ENCODE peak calls at places on chromosomes 2 and 18, in seven cellular contexts. R, M, T, E, U, F and W are unnamed samples.

GRCh38 chr2:207330912-207331311 is 165.2 kb upstream of the KLF7 start:
- DNase-seq in T (peak; percentile 38), F (no peak), E (no peak), U (no peak), M (peak; percentile 89), R (peak; percentile 33), W (peak; percentile 96)

GRCh38 chr2:158788951-158789350 is 6.2 kb upstream of the DAPL1 start:
- DNase-seq in F (no peak), R (no peak), E (no peak), M (no peak), U (no peak), T (no peak), W (no peak)

GRCh38 chr2:170449034-170449433 is 266.1 kb upstream of the SP5 start:
- DNase-seq in R (no peak), U (no peak), T (no peak), E (no peak), F (no peak), M (no peak), W (no peak)

GRCh38 chr2:58594762-58595161 is 353.6 kb upstream of the FANCL start:
- DNase-seq in U (no peak), E (no peak), M (no peak), F (no peak), T (no peak), R (no peak), W (no peak)

GRCh38 chr2:109244750-109245382 is 115.9 kb downstream of the SH3RF3 start:
- DNase-seq in U (no peak), E (no peak), M (no peak), F (no peak), R (no peak), T (no peak), W (no peak)

GRCh38 chr18:9137168-9138066 is 836 bp downstream of the ANKRD12 start:
- DNase-seq in M (peak; percentile 62), U (peak; percentile 81), T (no peak), E (peak; percentile 68), F (peak; percentile 83), R (peak; percentile 71), W (peak; percentile 77)

GRCh38 chr18:46632401-46633089 is 24.5 kb downstream of the LOXHD1 start:
- DNase-seq in E (no peak), T (no peak), F (no peak), R (no peak), M (peak; percentile 36), U (no peak), W (peak; percentile 2)

GRCh38 chr2:119385465-119385864 is 18.7 kb downstream of the DBI start:
- DNase-seq in F (no peak), R (no peak), E (no peak), M (no peak), T (no peak), U (no peak), W (no peak)

GRCh38 chr2:98376301-98376945 is 30.2 kb downstream of the CNGA3 start:
- DNase-seq in T (no peak), F (no peak), U (no peak), E (no peak), M (no peak), R (no peak), W (no peak)

GRCh38 chr2:219325657-219326056 is 6.9 kb downstream of the RESP18 start:
- DNase-seq in T (no peak), E (no peak), R (no peak), U (no peak), M (no peak), F (no peak), W (no peak)

GRCh38 chr2:234679766-234680687 is 183.1 kb upstream of the ARL4C start:
- DNase-seq in E (peak; percentile 32), U (peak; percentile 89), R (peak; percentile 85), M (peak; percentile 91), T (peak; percentile 58), F (no peak), W (peak; percentile 99)

GRCh38 chr2:39871291-39871761 is 92.3 kb upstream of the THUMPD2 start:
- DNase-seq in M (no peak), R (no peak), E (no peak), F (no peak), U (no peak), T (no peak), W (peak; percentile 92)

GRCh38 chr2:1947316-1947715 is 203.0 kb upstream of the PXDN start:
- DNase-seq in E (no peak), U (peak; percentile 62), T (no peak), R (no peak), M (no peak), F (no peak), W (no peak)

GRCh38 chr2:106020821-106021316 is 173.2 kb downstream of the UXS1 start:
- DNase-seq in T (no peak), R (no peak), E (no peak), F (no peak), M (no peak), U (no peak), W (no peak)

GRCh38 chr2:119292226-119292625 is 68.6 kb downstream of the STEAP3 start:
- DNase-seq in R (no peak), M (no peak), T (no peak), E (peak; percentile 38), F (no peak), U (no peak), W (peak; percentile 28)

GRCh38 chr2:70686577-70687460 is 81.2 kb downstream of the ADD2 start:
- DNase-seq in U (peak; percentile 38), F (no peak), E (no peak), M (peak; percentile 86), R (peak; percentile 20), T (no peak), W (peak; percentile 89)

GRCh38 chr2:236085647-236086046 is 82.5 kb downstream of the GBX2 start:
- DNase-seq in E (no peak), T (no peak), R (no peak), F (peak; percentile 41), M (no peak), U (no peak), W (no peak)

GRCh38 chr2:148515976-148516375 is 128.6 kb upstream of the EPC2 start:
- DNase-seq in E (no peak), F (no peak), M (no peak), T (no peak), R (no peak), U (no peak), W (peak; percentile 5)
- H3K4me3 ChIP-seq in E (no peak overlapping the region), F (no peak overlapping the region), M (no peak overlapping the region), T (peak overlapping the region; percentile 30), R (no peak overlapping the region), U (no peak overlapping the region), W (no peak overlapping the region)

GRCh38 chr2:20051518-20052228 is at the start of gene LAPTM4A:
- DNase-seq in F (peak; percentile 98), U (peak; percentile 100), E (peak; percentile 98), R (peak; percentile 98), M (peak; percentile 100), T (peak; percentile 97), W (peak; percentile 100)
- TF ChIP-seq CTCF in F (peak; percentile 43), U (no peak), E (peak; percentile 32), R (peak; percentile 20), M (no peak), T (peak; percentile 31), W (no peak)

DNA sequence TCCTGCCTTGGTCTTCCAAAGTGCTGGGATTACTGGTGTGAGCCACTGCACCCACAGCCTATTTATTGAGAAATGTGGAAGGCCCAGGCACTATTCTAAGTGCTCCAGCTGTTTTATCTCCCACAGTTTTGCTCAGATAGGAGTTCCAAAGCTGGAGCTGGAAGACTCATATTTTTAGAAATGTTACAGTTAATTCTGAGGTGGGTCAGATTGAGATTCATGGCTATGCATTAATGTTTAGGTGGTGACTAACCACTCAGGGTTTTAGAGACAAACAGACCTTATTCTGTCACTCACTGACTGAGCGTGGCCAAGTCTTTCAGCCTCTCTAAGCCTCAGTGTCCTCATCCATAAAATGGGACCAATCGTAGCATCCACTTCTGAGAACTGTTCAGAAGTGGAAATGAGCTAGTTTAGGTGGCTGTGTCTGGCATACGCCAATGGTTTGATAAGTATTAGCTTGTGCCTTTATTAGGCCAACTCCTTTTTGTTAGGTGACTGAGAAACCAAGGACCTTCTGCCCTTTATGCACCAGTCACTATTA is 4.3 kb upstream of the CASP8 start:
- DNase-seq in T (no peak), R (no peak), U (no peak), F (no peak), M (no peak), E (no peak), W (no peak)
- H3K4me3 ChIP-seq in T (no peak overlapping the region), R (no peak overlapping the region), U (no peak overlapping the region), F (no peak overlapping the region), M (no peak overlapping the region), E (no peak overlapping the region), W (no peak overlapping the region)

GRCh38 chr2:111519074-111519473 is 364.9 kb downstream of the ANAPC1 start:
- DNase-seq in U (no peak), F (no peak), T (no peak), E (no peak), R (no peak), M (no peak), W (no peak)

GRCh38 chr2:111523009-111523408 is 361.0 kb downstream of the ANAPC1 start:
- DNase-seq in U (no peak), M (no peak), R (peak; percentile 21), F (no peak), E (peak; percentile 14), T (no peak), W (no peak)

DNA sequence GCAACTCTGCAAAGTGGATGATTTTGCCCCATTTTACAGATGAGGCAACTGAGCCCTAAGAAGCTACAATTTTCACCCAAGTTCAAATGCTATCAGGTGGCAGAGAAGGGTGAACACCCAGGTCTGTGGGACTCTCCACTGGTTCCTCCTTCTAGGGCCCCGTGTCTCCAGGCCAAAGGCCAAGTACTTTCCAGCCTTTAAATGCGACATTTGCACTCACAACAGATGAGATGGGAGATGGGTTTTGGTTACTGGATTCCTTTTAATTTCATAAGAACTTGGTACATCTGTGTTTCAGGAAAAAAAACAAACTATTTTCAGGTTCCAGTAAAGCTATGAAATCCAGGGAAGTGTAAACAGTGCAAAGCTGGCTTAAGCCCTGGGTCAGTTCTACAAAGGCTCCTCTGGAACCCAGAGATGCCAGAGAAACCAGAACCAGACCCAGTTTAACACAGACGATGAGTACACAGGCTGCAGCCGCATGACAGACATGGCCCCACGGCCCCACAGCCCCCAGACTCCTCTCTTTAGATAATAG is 361.7 kb downstream of the ANAPC1 start:
- DNase-seq in T (no peak), E (no peak), U (no peak), F (no peak), M (no peak), R (peak; percentile 16), W (peak; percentile 83)
- TF ChIP-seq CTCF in T (no peak), E (no peak), U (no peak), F (no peak), M (no peak), R (no peak), W (no peak)